ENCODE peak calls at places on chromosomes 1 and 21, in nine cellular contexts. One of them, this sample, is unnamed.

GRCh38 chr1:223713546-223714420 is 1.4 kb downstream of the CAPN2 start:
- DNase-seq in Kasumi-1: no peak
- DNase-seq in stimulated activated CD8-positive, alpha-beta memory T cell treated with anti-CD3 and anti-CD28 coated beads, Interleukin-4, amount 100 ng/mL, for 24 hours: no peak
- DNase-seq in body of pancreas: no peak
- DNase-seq in iPS-NIHi11: no peak
- DNase-seq in osteocyte: no peak
- DNase-seq in colonic mucosa: peak; percentile 70
- DNase-seq in activated CD4-positive, alpha-beta T cell treated with anti-CD3 and anti-CD28 coated beads, Interleukin-2, amount 50 U/mL, for 48 hours: peak; percentile 31
- DNase-seq in CD4-positive, alpha-beta T cell: no peak
- DNase-seq in this sample: no peak

GRCh38 chr21:33622253-33622652 is 19.3 kb downstream of the CRYZL1 start:
- DNase-seq in Kasumi-1: no peak
- DNase-seq in stimulated activated CD8-positive, alpha-beta memory T cell treated with anti-CD3 and anti-CD28 coated beads, Interleukin-4, amount 100 ng/mL, for 24 hours: no peak
- DNase-seq in body of pancreas: no peak
- DNase-seq in iPS-NIHi11: peak; percentile 44
- DNase-seq in osteocyte: no peak
- DNase-seq in colonic mucosa: no peak
- DNase-seq in activated CD4-positive, alpha-beta T cell treated with anti-CD3 and anti-CD28 coated beads, Interleukin-2, amount 50 U/mL, for 48 hours: no peak
- DNase-seq in CD4-positive, alpha-beta T cell: no peak
- DNase-seq in this sample: no peak

GRCh38 chr1:93851878-93852277 is 27.1 kb downstream of the DNTTIP2 start:
- DNase-seq in Kasumi-1: no peak
- DNase-seq in stimulated activated CD8-positive, alpha-beta memory T cell treated with anti-CD3 and anti-CD28 coated beads, Interleukin-4, amount 100 ng/mL, for 24 hours: no peak
- DNase-seq in body of pancreas: no peak
- DNase-seq in iPS-NIHi11: no peak
- DNase-seq in osteocyte: no peak
- DNase-seq in colonic mucosa: no peak
- DNase-seq in activated CD4-positive, alpha-beta T cell treated with anti-CD3 and anti-CD28 coated beads, Interleukin-2, amount 50 U/mL, for 48 hours: no peak
- DNase-seq in CD4-positive, alpha-beta T cell: no peak
- DNase-seq in this sample: no peak

GRCh38 chr1:64246294-64246917 is 43.0 kb downstream of the UBE2U start:
- DNase-seq in Kasumi-1: peak; percentile 29
- DNase-seq in stimulated activated CD8-positive, alpha-beta memory T cell treated with anti-CD3 and anti-CD28 coated beads, Interleukin-4, amount 100 ng/mL, for 24 hours: no peak
- DNase-seq in body of pancreas: no peak
- DNase-seq in iPS-NIHi11: peak; percentile 64
- DNase-seq in osteocyte: no peak
- DNase-seq in colonic mucosa: no peak
- DNase-seq in activated CD4-positive, alpha-beta T cell treated with anti-CD3 and anti-CD28 coated beads, Interleukin-2, amount 50 U/mL, for 48 hours: no peak
- DNase-seq in CD4-positive, alpha-beta T cell: no peak
- DNase-seq in this sample: peak; percentile 32

GRCh38 chr21:44354001-44354405 is 582 bp downstream of the TRPM2 start:
- DNase-seq in Kasumi-1: peak; percentile 56
- DNase-seq in stimulated activated CD8-positive, alpha-beta memory T cell treated with anti-CD3 and anti-CD28 coated beads, Interleukin-4, amount 100 ng/mL, for 24 hours: no peak
- DNase-seq in body of pancreas: no peak
- DNase-seq in iPS-NIHi11: no peak
- DNase-seq in osteocyte: no peak
- DNase-seq in colonic mucosa: no peak
- DNase-seq in activated CD4-positive, alpha-beta T cell treated with anti-CD3 and anti-CD28 coated beads, Interleukin-2, amount 50 U/mL, for 48 hours: no peak
- DNase-seq in CD4-positive, alpha-beta T cell: no peak
- DNase-seq in this sample: no peak

GRCh38 chr1:51133045-51133444 is 31.0 kb downstream of the C1orf185 start:
- DNase-seq in Kasumi-1: no peak
- DNase-seq in stimulated activated CD8-positive, alpha-beta memory T cell treated with anti-CD3 and anti-CD28 coated beads, Interleukin-4, amount 100 ng/mL, for 24 hours: no peak
- DNase-seq in body of pancreas: no peak
- DNase-seq in iPS-NIHi11: no peak
- DNase-seq in osteocyte: no peak
- DNase-seq in colonic mucosa: no peak
- DNase-seq in activated CD4-positive, alpha-beta T cell treated with anti-CD3 and anti-CD28 coated beads, Interleukin-2, amount 50 U/mL, for 48 hours: no peak
- DNase-seq in CD4-positive, alpha-beta T cell: no peak
- DNase-seq in this sample: no peak

GRCh38 chr1:207077012-207077411 is 11.6 kb upstream of the C4BPB start:
- DNase-seq in Kasumi-1: no peak
- DNase-seq in stimulated activated CD8-positive, alpha-beta memory T cell treated with anti-CD3 and anti-CD28 coated beads, Interleukin-4, amount 100 ng/mL, for 24 hours: no peak
- DNase-seq in body of pancreas: no peak
- DNase-seq in iPS-NIHi11: no peak
- DNase-seq in osteocyte: no peak
- DNase-seq in colonic mucosa: no peak
- DNase-seq in activated CD4-positive, alpha-beta T cell treated with anti-CD3 and anti-CD28 coated beads, Interleukin-2, amount 50 U/mL, for 48 hours: no peak
- DNase-seq in CD4-positive, alpha-beta T cell: no peak
- DNase-seq in this sample: no peak

GRCh38 chr21:44691686-44692085 is 5.3 kb upstream of the KRTAP10-12 start:
- DNase-seq in Kasumi-1: no peak
- DNase-seq in stimulated activated CD8-positive, alpha-beta memory T cell treated with anti-CD3 and anti-CD28 coated beads, Interleukin-4, amount 100 ng/mL, for 24 hours: no peak
- DNase-seq in body of pancreas: no peak
- DNase-seq in iPS-NIHi11: no peak
- DNase-seq in osteocyte: no peak
- DNase-seq in colonic mucosa: no peak
- DNase-seq in activated CD4-positive, alpha-beta T cell treated with anti-CD3 and anti-CD28 coated beads, Interleukin-2, amount 50 U/mL, for 48 hours: no peak
- DNase-seq in CD4-positive, alpha-beta T cell: no peak
- DNase-seq in this sample: no peak

GRCh38 chr1:12387641-12388040 is 157.8 kb downstream of the VPS13D start:
- DNase-seq in Kasumi-1: no peak
- DNase-seq in stimulated activated CD8-positive, alpha-beta memory T cell treated with anti-CD3 and anti-CD28 coated beads, Interleukin-4, amount 100 ng/mL, for 24 hours: no peak
- DNase-seq in body of pancreas: no peak
- DNase-seq in iPS-NIHi11: no peak
- DNase-seq in osteocyte: no peak
- DNase-seq in colonic mucosa: no peak
- DNase-seq in activated CD4-positive, alpha-beta T cell treated with anti-CD3 and anti-CD28 coated beads, Interleukin-2, amount 50 U/mL, for 48 hours: no peak
- DNase-seq in CD4-positive, alpha-beta T cell: no peak
- DNase-seq in this sample: no peak

GRCh38 chr1:234602334-234603220 is 7.4 kb downstream of the IRF2BP2 start:
- DNase-seq in Kasumi-1: peak; percentile 72
- DNase-seq in stimulated activated CD8-positive, alpha-beta memory T cell treated with anti-CD3 and anti-CD28 coated beads, Interleukin-4, amount 100 ng/mL, for 24 hours: no peak
- DNase-seq in body of pancreas: peak; percentile 68
- DNase-seq in iPS-NIHi11: no peak
- DNase-seq in osteocyte: no peak
- DNase-seq in colonic mucosa: peak; percentile 69
- DNase-seq in activated CD4-positive, alpha-beta T cell treated with anti-CD3 and anti-CD28 coated beads, Interleukin-2, amount 50 U/mL, for 48 hours: peak; percentile 34
- DNase-seq in CD4-positive, alpha-beta T cell: no peak
- DNase-seq in this sample: no peak

GRCh38 chr1:221912230-221912629 is 170.3 kb upstream of the DUSP10 start:
- DNase-seq in Kasumi-1: no peak
- DNase-seq in stimulated activated CD8-positive, alpha-beta memory T cell treated with anti-CD3 and anti-CD28 coated beads, Interleukin-4, amount 100 ng/mL, for 24 hours: peak; percentile 14
- DNase-seq in body of pancreas: no peak
- DNase-seq in iPS-NIHi11: no peak
- DNase-seq in osteocyte: no peak
- DNase-seq in colonic mucosa: no peak
- DNase-seq in activated CD4-positive, alpha-beta T cell treated with anti-CD3 and anti-CD28 coated beads, Interleukin-2, amount 50 U/mL, for 48 hours: peak; percentile 25
- DNase-seq in CD4-positive, alpha-beta T cell: no peak
- DNase-seq in this sample: no peak

GRCh38 chr1:234478152-234478480 is 863 bp downstream of the TARBP1 start:
- DNase-seq in Kasumi-1: peak; percentile 48
- DNase-seq in stimulated activated CD8-positive, alpha-beta memory T cell treated with anti-CD3 and anti-CD28 coated beads, Interleukin-4, amount 100 ng/mL, for 24 hours: peak; percentile 54
- DNase-seq in body of pancreas: peak; percentile 79
- DNase-seq in iPS-NIHi11: peak; percentile 82
- DNase-seq in osteocyte: no peak
- DNase-seq in colonic mucosa: peak; percentile 76
- DNase-seq in activated CD4-positive, alpha-beta T cell treated with anti-CD3 and anti-CD28 coated beads, Interleukin-2, amount 50 U/mL, for 48 hours: peak; percentile 75
- DNase-seq in CD4-positive, alpha-beta T cell: peak; percentile 77
- DNase-seq in this sample: peak; percentile 65

GRCh38 chr1:205437570-205437969 is 15.7 kb upstream of the LEMD1 start:
- DNase-seq in Kasumi-1: no peak
- DNase-seq in stimulated activated CD8-positive, alpha-beta memory T cell treated with anti-CD3 and anti-CD28 coated beads, Interleukin-4, amount 100 ng/mL, for 24 hours: no peak
- DNase-seq in body of pancreas: no peak
- DNase-seq in iPS-NIHi11: no peak
- DNase-seq in osteocyte: no peak
- DNase-seq in colonic mucosa: no peak
- DNase-seq in activated CD4-positive, alpha-beta T cell treated with anti-CD3 and anti-CD28 coated beads, Interleukin-2, amount 50 U/mL, for 48 hours: no peak
- DNase-seq in CD4-positive, alpha-beta T cell: no peak
- DNase-seq in this sample: no peak

GRCh38 chr1:26361605-26362122 is 7.7 kb upstream of the CRYBG2 start:
- DNase-seq in Kasumi-1: no peak
- DNase-seq in stimulated activated CD8-positive, alpha-beta memory T cell treated with anti-CD3 and anti-CD28 coated beads, Interleukin-4, amount 100 ng/mL, for 24 hours: no peak
- DNase-seq in body of pancreas: no peak
- DNase-seq in iPS-NIHi11: no peak
- DNase-seq in osteocyte: no peak
- DNase-seq in colonic mucosa: no peak
- DNase-seq in activated CD4-positive, alpha-beta T cell treated with anti-CD3 and anti-CD28 coated beads, Interleukin-2, amount 50 U/mL, for 48 hours: no peak
- DNase-seq in CD4-positive, alpha-beta T cell: no peak
- DNase-seq in this sample: no peak

GRCh38 chr1:28031173-28031572 is 57.2 kb downstream of the EYA3 start:
- DNase-seq in Kasumi-1: no peak
- DNase-seq in stimulated activated CD8-positive, alpha-beta memory T cell treated with anti-CD3 and anti-CD28 coated beads, Interleukin-4, amount 100 ng/mL, for 24 hours: no peak
- DNase-seq in body of pancreas: no peak
- DNase-seq in iPS-NIHi11: no peak
- DNase-seq in osteocyte: no peak
- DNase-seq in colonic mucosa: no peak
- DNase-seq in activated CD4-positive, alpha-beta T cell treated with anti-CD3 and anti-CD28 coated beads, Interleukin-2, amount 50 U/mL, for 48 hours: no peak
- DNase-seq in CD4-positive, alpha-beta T cell: no peak
- DNase-seq in this sample: no peak

GRCh38 chr1:30415171-30415940 is 308.0 kb downstream of the MATN1 start:
- DNase-seq in Kasumi-1: no peak
- DNase-seq in stimulated activated CD8-positive, alpha-beta memory T cell treated with anti-CD3 and anti-CD28 coated beads, Interleukin-4, amount 100 ng/mL, for 24 hours: no peak
- DNase-seq in body of pancreas: no peak
- DNase-seq in iPS-NIHi11: no peak
- DNase-seq in osteocyte: peak; percentile 67
- DNase-seq in colonic mucosa: no peak
- DNase-seq in activated CD4-positive, alpha-beta T cell treated with anti-CD3 and anti-CD28 coated beads, Interleukin-2, amount 50 U/mL, for 48 hours: no peak
- DNase-seq in CD4-positive, alpha-beta T cell: peak; percentile 7
- DNase-seq in this sample: no peak

GRCh38 chr1:200262326-200262965 is 147.4 kb downstream of the ZNF281 start:
- DNase-seq in Kasumi-1: no peak
- DNase-seq in stimulated activated CD8-positive, alpha-beta memory T cell treated with anti-CD3 and anti-CD28 coated beads, Interleukin-4, amount 100 ng/mL, for 24 hours: no peak
- DNase-seq in body of pancreas: no peak
- DNase-seq in iPS-NIHi11: peak; percentile 27
- DNase-seq in osteocyte: no peak
- DNase-seq in colonic mucosa: no peak
- DNase-seq in activated CD4-positive, alpha-beta T cell treated with anti-CD3 and anti-CD28 coated beads, Interleukin-2, amount 50 U/mL, for 48 hours: peak; percentile 51
- DNase-seq in CD4-positive, alpha-beta T cell: no peak
- DNase-seq in this sample: no peak

GRCh38 chr1:17957588-17958267 is 149.9 kb upstream of the IGSF21 start:
- DNase-seq in Kasumi-1: no peak
- DNase-seq in stimulated activated CD8-positive, alpha-beta memory T cell treated with anti-CD3 and anti-CD28 coated beads, Interleukin-4, amount 100 ng/mL, for 24 hours: no peak
- DNase-seq in body of pancreas: no peak
- DNase-seq in iPS-NIHi11: no peak
- DNase-seq in osteocyte: no peak
- DNase-seq in colonic mucosa: no peak
- DNase-seq in activated CD4-positive, alpha-beta T cell treated with anti-CD3 and anti-CD28 coated beads, Interleukin-2, amount 50 U/mL, for 48 hours: no peak
- DNase-seq in CD4-positive, alpha-beta T cell: no peak
- DNase-seq in this sample: no peak

GRCh38 chr1:154848983-154849382 is 21.1 kb downstream of the KCNN3 start:
- DNase-seq in Kasumi-1: no peak
- DNase-seq in stimulated activated CD8-positive, alpha-beta memory T cell treated with anti-CD3 and anti-CD28 coated beads, Interleukin-4, amount 100 ng/mL, for 24 hours: no peak
- DNase-seq in body of pancreas: no peak
- DNase-seq in iPS-NIHi11: no peak
- DNase-seq in osteocyte: no peak
- DNase-seq in colonic mucosa: no peak
- DNase-seq in activated CD4-positive, alpha-beta T cell treated with anti-CD3 and anti-CD28 coated beads, Interleukin-2, amount 50 U/mL, for 48 hours: no peak
- DNase-seq in CD4-positive, alpha-beta T cell: no peak
- DNase-seq in this sample: no peak

GRCh38 chr1:118947003-118947765 is 41.0 kb downstream of the TBX15 start:
- DNase-seq in Kasumi-1: no peak
- DNase-seq in stimulated activated CD8-positive, alpha-beta memory T cell treated with anti-CD3 and anti-CD28 coated beads, Interleukin-4, amount 100 ng/mL, for 24 hours: no peak
- DNase-seq in body of pancreas: no peak
- DNase-seq in iPS-NIHi11: no peak
- DNase-seq in osteocyte: no peak
- DNase-seq in colonic mucosa: no peak
- DNase-seq in activated CD4-positive, alpha-beta T cell treated with anti-CD3 and anti-CD28 coated beads, Interleukin-2, amount 50 U/mL, for 48 hours: no peak
- DNase-seq in CD4-positive, alpha-beta T cell: no peak
- DNase-seq in this sample: no peak

GRCh38 chr1:30005972-30006619 is 717.3 kb downstream of the MATN1 start:
- DNase-seq in Kasumi-1: no peak
- DNase-seq in stimulated activated CD8-positive, alpha-beta memory T cell treated with anti-CD3 and anti-CD28 coated beads, Interleukin-4, amount 100 ng/mL, for 24 hours: no peak
- DNase-seq in body of pancreas: no peak
- DNase-seq in iPS-NIHi11: no peak
- DNase-seq in osteocyte: no peak
- DNase-seq in colonic mucosa: no peak
- DNase-seq in activated CD4-positive, alpha-beta T cell treated with anti-CD3 and anti-CD28 coated beads, Interleukin-2, amount 50 U/mL, for 48 hours: no peak
- DNase-seq in CD4-positive, alpha-beta T cell: no peak
- DNase-seq in this sample: no peak

GRCh38 chr1:27391511-27392095 is 819 bp upstream of the GPR3 start:
- DNase-seq in Kasumi-1: no peak
- DNase-seq in stimulated activated CD8-positive, alpha-beta memory T cell treated with anti-CD3 and anti-CD28 coated beads, Interleukin-4, amount 100 ng/mL, for 24 hours: no peak
- DNase-seq in body of pancreas: peak; percentile 69
- DNase-seq in iPS-NIHi11: peak; percentile 74
- DNase-seq in osteocyte: no peak
- DNase-seq in colonic mucosa: peak; percentile 68
- DNase-seq in activated CD4-positive, alpha-beta T cell treated with anti-CD3 and anti-CD28 coated beads, Interleukin-2, amount 50 U/mL, for 48 hours: peak; percentile 45
- DNase-seq in CD4-positive, alpha-beta T cell: no peak
- DNase-seq in this sample: no peak

GRCh38 chr1:244614879-244615278 is 38.0 kb upstream of the DESI2 start:
- DNase-seq in Kasumi-1: no peak
- DNase-seq in stimulated activated CD8-positive, alpha-beta memory T cell treated with anti-CD3 and anti-CD28 coated beads, Interleukin-4, amount 100 ng/mL, for 24 hours: no peak
- DNase-seq in body of pancreas: no peak
- DNase-seq in iPS-NIHi11: no peak
- DNase-seq in osteocyte: no peak
- DNase-seq in colonic mucosa: no peak
- DNase-seq in activated CD4-positive, alpha-beta T cell treated with anti-CD3 and anti-CD28 coated beads, Interleukin-2, amount 50 U/mL, for 48 hours: no peak
- DNase-seq in CD4-positive, alpha-beta T cell: no peak
- DNase-seq in this sample: no peak

GRCh38 chr1:44947060-44947773 is 39.2 kb downstream of the EIF2B3 start:
- DNase-seq in Kasumi-1: no peak
- DNase-seq in stimulated activated CD8-positive, alpha-beta memory T cell treated with anti-CD3 and anti-CD28 coated beads, Interleukin-4, amount 100 ng/mL, for 24 hours: no peak
- DNase-seq in body of pancreas: peak; percentile 24
- DNase-seq in iPS-NIHi11: no peak
- DNase-seq in osteocyte: no peak
- DNase-seq in colonic mucosa: no peak
- DNase-seq in activated CD4-positive, alpha-beta T cell treated with anti-CD3 and anti-CD28 coated beads, Interleukin-2, amount 50 U/mL, for 48 hours: peak; percentile 7
- DNase-seq in CD4-positive, alpha-beta T cell: no peak
- DNase-seq in this sample: no peak

GRCh38 chr1:67760030-67760821 is 73.0 kb downstream of the GNG12 start:
- DNase-seq in Kasumi-1: peak; percentile 46
- DNase-seq in stimulated activated CD8-positive, alpha-beta memory T cell treated with anti-CD3 and anti-CD28 coated beads, Interleukin-4, amount 100 ng/mL, for 24 hours: no peak
- DNase-seq in body of pancreas: peak; percentile 76
- DNase-seq in iPS-NIHi11: peak; percentile 70
- DNase-seq in osteocyte: no peak
- DNase-seq in colonic mucosa: peak; percentile 85
- DNase-seq in activated CD4-positive, alpha-beta T cell treated with anti-CD3 and anti-CD28 coated beads, Interleukin-2, amount 50 U/mL, for 48 hours: peak; percentile 67
- DNase-seq in CD4-positive, alpha-beta T cell: peak; percentile 49
- DNase-seq in this sample: peak; percentile 40

GRCh38 chr1:19762175-19762779 is 37.4 kb downstream of the TMCO4 start:
- DNase-seq in Kasumi-1: peak; percentile 27
- DNase-seq in stimulated activated CD8-positive, alpha-beta memory T cell treated with anti-CD3 and anti-CD28 coated beads, Interleukin-4, amount 100 ng/mL, for 24 hours: peak; percentile 7
- DNase-seq in body of pancreas: peak; percentile 37
- DNase-seq in iPS-NIHi11: peak; percentile 86
- DNase-seq in osteocyte: no peak
- DNase-seq in colonic mucosa: peak; percentile 40
- DNase-seq in activated CD4-positive, alpha-beta T cell treated with anti-CD3 and anti-CD28 coated beads, Interleukin-2, amount 50 U/mL, for 48 hours: peak; percentile 54
- DNase-seq in CD4-positive, alpha-beta T cell: peak; percentile 40
- DNase-seq in this sample: peak; percentile 5

GRCh38 chr21:33286600-33287456 is 20.7 kb downstream of the IL10RB start:
- DNase-seq in Kasumi-1: no peak
- DNase-seq in stimulated activated CD8-positive, alpha-beta memory T cell treated with anti-CD3 and anti-CD28 coated beads, Interleukin-4, amount 100 ng/mL, for 24 hours: no peak
- DNase-seq in body of pancreas: peak; percentile 68
- DNase-seq in iPS-NIHi11: no peak
- DNase-seq in osteocyte: no peak
- DNase-seq in colonic mucosa: peak; percentile 62
- DNase-seq in activated CD4-positive, alpha-beta T cell treated with anti-CD3 and anti-CD28 coated beads, Interleukin-2, amount 50 U/mL, for 48 hours: no peak
- DNase-seq in CD4-positive, alpha-beta T cell: no peak
- DNase-seq in this sample: no peak

GRCh38 chr1:111752186-111752585 is 3.5 kb upstream of the DDX20 start:
- DNase-seq in Kasumi-1: no peak
- DNase-seq in stimulated activated CD8-positive, alpha-beta memory T cell treated with anti-CD3 and anti-CD28 coated beads, Interleukin-4, amount 100 ng/mL, for 24 hours: no peak
- DNase-seq in body of pancreas: no peak
- DNase-seq in iPS-NIHi11: no peak
- DNase-seq in osteocyte: no peak
- DNase-seq in colonic mucosa: no peak
- DNase-seq in activated CD4-positive, alpha-beta T cell treated with anti-CD3 and anti-CD28 coated beads, Interleukin-2, amount 50 U/mL, for 48 hours: no peak
- DNase-seq in CD4-positive, alpha-beta T cell: no peak
- DNase-seq in this sample: no peak

GRCh38 chr1:182795563-182796228 is 6.1 kb downstream of the NPL start:
- DNase-seq in Kasumi-1: peak; percentile 79
- DNase-seq in stimulated activated CD8-positive, alpha-beta memory T cell treated with anti-CD3 and anti-CD28 coated beads, Interleukin-4, amount 100 ng/mL, for 24 hours: no peak
- DNase-seq in body of pancreas: no peak
- DNase-seq in iPS-NIHi11: no peak
- DNase-seq in osteocyte: no peak
- DNase-seq in colonic mucosa: no peak
- DNase-seq in activated CD4-positive, alpha-beta T cell treated with anti-CD3 and anti-CD28 coated beads, Interleukin-2, amount 50 U/mL, for 48 hours: no peak
- DNase-seq in CD4-positive, alpha-beta T cell: no peak
- DNase-seq in this sample: no peak

GRCh38 chr1:177130426-177130825 is 34.1 kb downstream of the ASTN1 start:
- DNase-seq in Kasumi-1: no peak
- DNase-seq in stimulated activated CD8-positive, alpha-beta memory T cell treated with anti-CD3 and anti-CD28 coated beads, Interleukin-4, amount 100 ng/mL, for 24 hours: no peak
- DNase-seq in body of pancreas: no peak
- DNase-seq in iPS-NIHi11: no peak
- DNase-seq in osteocyte: no peak
- DNase-seq in colonic mucosa: no peak
- DNase-seq in activated CD4-positive, alpha-beta T cell treated with anti-CD3 and anti-CD28 coated beads, Interleukin-2, amount 50 U/mL, for 48 hours: no peak
- DNase-seq in CD4-positive, alpha-beta T cell: no peak
- DNase-seq in this sample: no peak

GRCh38 chr1:35717911-35718476 is 690 bp downstream of the C1orf216 start:
- DNase-seq in Kasumi-1: peak; percentile 89
- DNase-seq in stimulated activated CD8-positive, alpha-beta memory T cell treated with anti-CD3 and anti-CD28 coated beads, Interleukin-4, amount 100 ng/mL, for 24 hours: no peak
- DNase-seq in body of pancreas: peak; percentile 31
- DNase-seq in iPS-NIHi11: peak; percentile 59
- DNase-seq in osteocyte: no peak
- DNase-seq in colonic mucosa: peak; percentile 58
- DNase-seq in activated CD4-positive, alpha-beta T cell treated with anti-CD3 and anti-CD28 coated beads, Interleukin-2, amount 50 U/mL, for 48 hours: peak; percentile 33
- DNase-seq in CD4-positive, alpha-beta T cell: no peak
- DNase-seq in this sample: no peak